ENCODE peak calls at places on chromosomes 13 and 19, in four cellular contexts. F is activated CD8-positive, alpha-beta T cell treated with anti-CD3 and anti-CD28 coated beads for 36 hours; Z is activated B cell treated with CpG ODN at 0.5 μM for 24 hours; J is stomach. M is an unnamed sample.

GRCh38 chr13:34900288-34900739 is 41.8 kb upstream of the NBEA start:
- DNase-seq in Z (no peak), J (no peak), F (no peak), M (no peak)

GRCh38 chr13:73059460-73060250 is 850 bp downstream of the KLF5 start:
- DNase-seq in Z (peak), J (peak), F (peak), M (peak)

GRCh38 chr19:36258028-36258875 is 43.3 kb downstream of the ZNF146 start:
- DNase-seq in F (no peak), Z (no peak), J (no peak), M (no peak)

GRCh38 chr19:27865927-27866777 is 1346.8 kb downstream of the UQCRFS1 start:
- DNase-seq in F (no peak), Z (no peak), J (no peak), M (no peak)

GRCh38 chr13:47168086-47168485 is 271.2 kb upstream of the HTR2A start:
- DNase-seq in F (no peak), Z (no peak), J (no peak), M (no peak)

GRCh38 chr19:29623726-29624488 is 17.8 kb downstream of the POP4 start:
- DNase-seq in Z (no peak), J (no peak), F (peak), M (no peak)

GRCh38 chr13:44364019-44364418 is 9.6 kb upstream of the SERP2 start:
- DNase-seq in F (no peak), J (no peak), Z (no peak), M (no peak)

GRCh38 chr13:111210488-111210887 is 95.4 kb downstream of the ARHGEF7 start:
- DNase-seq in Z (no peak), J (no peak), F (no peak), M (no peak)

GRCh38 chr19:47447470-47448359 is 24.0 kb downstream of the SLC8A2 start:
- DNase-seq in J (peak), F (peak), Z (no peak), M (peak)

GRCh38 chr13:101205408-101205807 is 210.9 kb downstream of the NALCN start:
- DNase-seq in Z (no peak), J (no peak), F (no peak), M (no peak)

GRCh38 chr19:48928164-48929005 is 5.1 kb upstream of the DHDH start:
- DNase-seq in Z (no peak), F (no peak), J (peak), M (no peak)

GRCh38 chr13:81487151-81487550 is 1146.2 kb upstream of the SPRY2 start:
- DNase-seq in Z (no peak), J (no peak), F (no peak), M (no peak)

GRCh38 chr13:23963947-23964346 is 66.6 kb upstream of the C1QTNF9B start:
- DNase-seq in Z (no peak), F (no peak), J (no peak), M (no peak)

GRCh38 chr19:10654610-10655456 is 687 bp downstream of the ILF3 start:
- DNase-seq in Z (no peak), F (peak), J (peak), M (peak)

GRCh38 chr19:55702131-55702627 is 27.2 kb downstream of the EPN1 start:
- DNase-seq in J (peak), Z (no peak), F (no peak), M (no peak)

GRCh38 chr19:55700813-55701212 is 25.8 kb downstream of the EPN1 start:
- DNase-seq in Z (no peak), F (no peak), J (no peak), M (no peak)

GRCh38 chr19:55704494-55705245 is 29.6 kb downstream of the EPN1 start:
- DNase-seq in Z (no peak), J (no peak), F (no peak), M (peak)

GRCh38 chr19:55705972-55706371 is 30.9 kb downstream of the EPN1 start:
- DNase-seq in Z (no peak), F (no peak), J (no peak), M (no peak)

GRCh38 chr19:55703790-55704215 is 28.8 kb downstream of the EPN1 start:
- DNase-seq in J (peak), Z (no peak), F (peak), M (peak)
- TF ChIP-seq CTCF in J (no peak), Z (peak), F (peak), M (peak)

DNA sequence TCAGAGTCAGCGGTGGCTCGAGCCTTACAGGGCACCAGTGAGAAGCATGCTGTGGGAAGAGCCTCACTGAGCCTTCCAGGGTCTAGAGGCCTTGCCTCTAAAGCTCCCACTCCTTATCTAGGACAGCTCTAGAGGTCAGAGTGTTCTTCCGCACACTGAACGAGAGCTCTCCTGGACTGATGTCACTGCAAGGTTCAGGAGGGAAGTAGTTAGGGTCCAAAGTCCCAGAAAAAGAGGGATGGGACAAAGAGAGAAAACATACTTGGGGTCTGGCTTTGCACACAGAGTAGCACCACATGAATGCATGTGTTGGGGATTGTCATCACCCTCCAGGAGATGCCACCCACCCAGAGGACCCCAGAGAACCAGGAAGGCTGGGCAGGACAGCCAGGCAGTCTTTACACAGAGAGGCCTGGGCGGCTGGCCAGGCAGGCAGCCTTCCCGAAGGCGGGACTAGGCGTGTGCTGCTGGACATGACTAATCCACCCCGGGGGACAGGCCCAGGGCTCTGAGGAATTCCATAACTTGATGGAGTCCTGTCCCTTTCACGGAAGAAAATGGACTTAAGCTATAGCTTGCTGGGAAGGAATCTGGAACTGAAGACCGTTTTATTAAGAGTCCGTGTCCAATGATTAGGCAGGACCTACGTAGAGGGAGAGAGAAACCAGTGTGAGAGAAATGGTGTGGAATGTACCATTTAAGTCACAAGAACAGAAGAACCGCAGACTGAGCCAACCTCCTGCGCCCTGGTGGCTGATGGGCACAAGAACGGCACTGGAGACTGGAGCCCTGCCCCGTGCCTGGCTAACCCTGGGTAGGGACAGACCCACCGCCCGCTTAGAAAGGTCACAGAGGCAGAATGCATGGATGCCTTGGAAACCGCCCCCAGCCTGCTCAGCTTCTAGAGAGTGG is 16.7 kb upstream of the EPHX3 start:
- DNase-seq in J (peak), F (no peak), Z (no peak), M (no peak)
- TF ChIP-seq CTCF in J (no peak), F (no peak), Z (no peak), M (no peak)

GRCh38 chr19:3736106-3736724 is 25.3 kb downstream of the APBA3 start:
- DNase-seq in J (no peak), Z (no peak), F (no peak), M (no peak)

GRCh38 chr19:3734310-3734600 is 26.1 kb downstream of the TJP3 start:
- DNase-seq in J (no peak), Z (no peak), F (no peak), M (no peak)

GRCh38 chr19:3730457-3730958 is 22.3 kb downstream of the TJP3 start:
- DNase-seq in Z (no peak), F (no peak), J (no peak), M (no peak)

GRCh38 chr19:3733549-3734309 is 25.5 kb downstream of the TJP3 start:
- DNase-seq in J (no peak), F (no peak), Z (no peak), M (no peak)

DNA sequence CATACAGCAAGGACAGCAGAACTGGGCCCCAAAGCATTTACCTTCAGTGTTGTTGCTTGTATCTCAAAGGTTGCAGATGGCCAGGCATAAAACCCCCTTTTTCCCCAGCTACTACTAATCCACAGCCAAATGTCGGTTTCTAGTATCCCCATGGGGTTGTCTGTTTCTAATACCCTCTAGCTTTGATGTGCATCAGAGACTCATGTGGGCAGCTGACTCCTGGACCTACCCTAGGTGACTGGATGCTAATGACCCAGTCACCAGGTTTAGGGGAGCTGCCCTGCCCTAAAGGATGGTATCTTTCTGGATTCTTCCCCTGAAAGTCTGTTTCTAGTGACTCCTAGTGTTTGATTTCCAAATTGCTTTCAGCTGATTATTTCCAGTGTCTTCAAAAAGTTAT is 23.9 kb downstream of the TJP3 start:
- DNase-seq in F (no peak), J (no peak), Z (no peak), M (no peak)
- TF ChIP-seq CTCF in F (no peak), J (no peak), Z (no peak), M (no peak)

GRCh38 chr19:38143847-38144246 is 80.2 kb downstream of the DPF1 start:
- DNase-seq in J (no peak), Z (no peak), F (peak), M (no peak)
- TF ChIP-seq CTCF in J (no peak), Z (no peak), F (peak), M (peak)

DNA sequence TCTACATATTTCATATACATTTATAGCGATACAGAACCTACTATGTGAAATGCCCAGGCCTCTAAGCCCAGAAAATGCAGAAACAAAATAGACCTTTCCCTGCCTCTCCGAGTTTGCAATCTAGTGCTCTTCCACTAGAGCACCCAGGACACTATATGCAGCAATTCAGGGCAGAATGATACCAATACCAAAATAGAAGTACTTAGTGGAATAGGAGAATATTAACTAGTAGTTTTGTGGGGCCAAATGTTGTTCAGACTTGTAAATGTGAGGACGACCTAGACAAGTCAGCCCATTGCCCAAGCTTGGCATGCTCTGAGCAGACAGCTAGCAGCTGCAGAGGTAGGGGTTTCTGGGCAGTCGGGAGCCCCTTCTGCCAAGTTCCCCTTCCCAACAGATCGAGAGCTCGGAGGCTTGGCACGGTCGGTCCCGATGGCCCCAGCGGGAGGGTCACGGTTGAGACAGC is 35.8 kb upstream of the FLT1 start:
- DNase-seq in J (no peak), F (no peak), Z (no peak), M (no peak)
- TF ChIP-seq CTCF in J (no peak), F (no peak), Z (no peak), M (no peak)

GRCh38 chr19:3233116-3233515 is 8.7 kb downstream of the CELF5 start:
- DNase-seq in F (no peak), Z (no peak), J (no peak), M (no peak)

GRCh38 chr19:3236272-3236671 is 11.8 kb downstream of the CELF5 start:
- DNase-seq in F (no peak), J (no peak), Z (no peak), M (no peak)

GRCh38 chr19:3233831-3234230 is 9.4 kb downstream of the CELF5 start:
- DNase-seq in F (no peak), Z (no peak), J (no peak), M (no peak)

GRCh38 chr19:3238066-3238561 is 13.7 kb downstream of the CELF5 start:
- DNase-seq in Z (no peak), F (no peak), J (no peak), M (no peak)

DNA sequence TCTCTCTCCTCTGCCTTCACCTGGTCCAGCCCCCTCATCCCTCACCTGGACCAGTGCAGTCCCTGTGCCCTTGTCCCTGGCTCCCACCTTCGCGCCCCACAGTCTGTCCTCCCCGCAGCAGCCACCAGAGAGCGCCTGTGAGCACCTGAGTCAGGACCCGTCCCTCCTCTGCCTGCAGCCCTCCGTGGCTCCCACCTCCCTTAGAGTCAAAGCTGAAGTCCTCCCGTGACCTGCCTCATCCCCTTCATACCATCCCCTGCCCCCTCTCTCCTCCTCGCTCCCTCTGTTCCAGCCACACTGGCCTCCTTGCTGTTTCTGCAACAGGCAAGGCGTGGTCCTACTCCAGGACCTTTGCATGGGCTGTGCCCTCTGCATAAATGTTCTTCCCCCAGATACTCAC is 10.3 kb downstream of the CELF5 start:
- DNase-seq in Z (no peak), J (no peak), F (peak), M (no peak)
- TF ChIP-seq CTCF in Z (no peak), J (no peak), F (peak), M (peak)

GRCh38 chr19:13761423-13761822 is 2.9 kb upstream of the MRI1 start:
- DNase-seq in Z (no peak), F (no peak), J (no peak), M (no peak)
- TF ChIP-seq CTCF in Z (no peak), F (no peak), J (no peak), M (no peak)

DNA sequence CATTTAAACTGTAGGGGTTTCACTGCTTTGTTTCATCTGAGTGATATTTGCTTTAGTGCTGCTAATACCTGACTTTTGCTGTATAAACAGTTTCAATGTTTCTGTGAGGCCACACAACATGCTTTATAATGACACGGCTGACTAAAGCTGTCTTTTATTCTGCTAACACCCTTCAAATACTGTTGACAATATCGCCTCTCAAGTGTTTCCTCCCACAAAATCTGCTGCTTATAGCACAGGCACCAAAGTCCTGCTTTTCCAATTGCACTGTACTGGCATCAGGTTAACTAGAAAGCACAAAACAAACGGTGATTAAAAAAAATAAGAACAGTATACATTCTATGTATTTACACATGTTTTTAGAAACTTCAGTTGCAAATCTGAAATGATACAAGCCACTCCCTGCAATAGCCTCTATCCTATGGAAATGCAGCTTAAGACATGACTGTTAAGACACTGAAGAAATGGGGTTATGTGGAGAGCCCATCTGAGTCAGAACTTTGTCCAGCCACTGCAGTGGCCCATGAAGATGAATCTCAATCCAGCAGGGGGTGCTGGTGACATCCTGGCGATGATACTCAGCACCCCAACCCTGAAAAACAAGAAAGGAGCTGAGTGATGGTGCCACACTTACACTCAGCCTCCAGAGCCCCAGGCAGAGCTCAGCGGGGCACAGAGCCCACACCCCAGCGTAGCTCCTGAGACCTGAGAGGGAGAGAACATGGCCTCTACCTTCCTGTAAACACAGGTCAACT is 29.4 kb downstream of the RFXAP start:
- DNase-seq in J (no peak), F (peak), Z (no peak), M (no peak)
- TF ChIP-seq CTCF in J (no peak), F (no peak), Z (no peak), M (peak)